ENCODE peak calls at places on chromosomes 6 and 20, in six cellular contexts. L is cardiac muscle cell, K is heart right ventricle, V is DND-41, Z is heart left ventricle, O is left lung. B is an unnamed sample.

GRCh38 chr6:42441661-42442081 is 10.1 kb downstream of the TRERF1 start:
- DNase-seq in V (no peak), Z (no peak), K (no peak), O (no peak), L (peak; percentile 29), B (no peak)

GRCh38 chr6:95496769-95497426 is 80.4 kb upstream of the MANEA start:
- DNase-seq in V (no peak), Z (no peak), K (no peak), O (peak; percentile 62), L (no peak), B (no peak)

GRCh38 chr6:25405442-25405841 is 126.3 kb downstream of the CARMIL1 start:
- DNase-seq in Z (no peak), L (no peak), V (no peak), K (no peak), O (no peak), B (no peak)

GRCh38 chr6:64013061-64013410 is 377.4 kb downstream of the PHF3 start:
- DNase-seq in O (no peak), V (no peak), Z (no peak), K (no peak), L (no peak), B (no peak)

GRCh38 chr6:141029908-141030307 is 1102.8 kb upstream of the GJE1 start:
- DNase-seq in L (no peak), O (no peak), K (no peak), Z (no peak), V (no peak), B (no peak)

GRCh38 chr6:139370047-139370706 is 4.3 kb downstream of the CITED2 start:
- DNase-seq in V (no peak), K (no peak), Z (no peak), O (no peak), L (peak; percentile 70), B (no peak)

GRCh38 chr6:123276439-123277045 is 280.5 kb downstream of the CLVS2 start:
- DNase-seq in O (no peak), V (no peak), L (no peak), K (no peak), Z (no peak), B (no peak)

GRCh38 chr6:148842631-148843030 is 95.8 kb downstream of the UST start:
- DNase-seq in V (no peak), O (no peak), Z (no peak), L (no peak), K (no peak), B (no peak)

GRCh38 chr6:105191351-105191750 is 11.5 kb upstream of the POPDC3 start:
- DNase-seq in L (no peak), K (no peak), O (no peak), V (no peak), Z (no peak), B (no peak)

GRCh38 chr6:36595168-36595818 is 1.1 kb downstream of the SRSF3 start:
- DNase-seq in L (peak; percentile 53), O (no peak), Z (no peak), V (peak; percentile 44), K (peak; percentile 66), B (no peak)

GRCh38 chr6:99305021-99305554 is 44.4 kb downstream of the FAXC start:
- DNase-seq in V (no peak), Z (no peak), L (no peak), O (no peak), K (no peak), B (no peak)

GRCh38 chr20:11949711-11950110 is 32.0 kb downstream of the BTBD3 start:
- DNase-seq in Z (no peak), V (no peak), O (no peak), L (no peak), K (no peak), B (no peak)

GRCh38 chr6:82362868-82363267 is 749 bp upstream of the TPBG start:
- DNase-seq in Z (no peak), L (no peak), O (no peak), V (no peak), K (peak; percentile 10), B (no peak)

GRCh38 chr20:61260905-61261304 is 8.8 kb downstream of the CDH4 start:
- DNase-seq in O (no peak), L (peak; percentile 23), K (no peak), V (no peak), Z (no peak), B (no peak)

DNA sequence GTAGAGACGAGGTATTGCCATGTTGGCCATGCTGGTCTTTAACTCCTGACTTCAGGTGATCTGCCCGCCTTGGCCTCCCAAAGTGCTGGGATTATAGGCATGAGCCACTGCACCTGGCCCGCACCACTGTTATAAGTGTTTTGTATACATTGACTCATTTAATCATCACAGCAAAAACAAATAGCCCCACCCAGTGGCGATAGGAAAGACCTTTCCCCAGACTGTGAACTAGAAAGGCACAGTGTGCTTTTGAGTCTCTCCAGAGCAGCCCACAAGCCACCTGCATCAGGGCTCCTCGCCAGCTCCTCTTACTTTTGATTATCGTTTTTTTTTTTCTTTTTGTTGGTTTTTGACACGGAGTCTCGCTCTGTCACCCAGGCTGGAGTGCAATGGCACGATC is 27.9 kb upstream of the ZFP64 start:
- DNase-seq in Z (no peak), K (no peak), V (no peak), L (no peak), O (no peak), B (no peak)
- TF ChIP-seq CTCF in Z (no peak), K (no peak), V (peak; percentile 18), L (peak; percentile 14), O (no peak), B (no peak)

GRCh38 chr6:4294636-4295035 is 159.3 kb upstream of the ECI2 start:
- DNase-seq in V (no peak), L (no peak), K (no peak), Z (no peak), O (no peak), B (no peak)

GRCh38 chr6:4296552-4296951 is 161.2 kb upstream of the ECI2 start:
- DNase-seq in O (no peak), Z (no peak), V (no peak), L (no peak), K (no peak), B (no peak)

GRCh38 chr6:4295789-4296165 is 160.4 kb upstream of the ECI2 start:
- DNase-seq in L (no peak), O (no peak), K (no peak), V (no peak), Z (no peak), B (no peak)

GRCh38 chr6:4297348-4297747 is 162.0 kb upstream of the ECI2 start:
- DNase-seq in L (no peak), Z (no peak), V (no peak), K (no peak), O (no peak), B (no peak)

GRCh38 chr6:4295058-4295788 is 159.8 kb upstream of the ECI2 start:
- DNase-seq in V (no peak), L (no peak), K (no peak), Z (no peak), O (no peak), B (no peak)
- H3K27ac ChIP-seq in V (no peak overlapping the region), L (no peak overlapping the region), K (no peak overlapping the region), Z (no peak overlapping the region), O (no peak overlapping the region), B (no peak overlapping the region)

GRCh38 chr6:144411506-144412165 is 126.5 kb downstream of the UTRN start:
- DNase-seq in O (no peak), V (no peak), Z (no peak), L (no peak), K (no peak), B (no peak)
- H3K4me1 ChIP-seq in O (peaks cover 6% of the 10 kb centered on the region), V (peaks cover 4% of the 10 kb centered on the region), Z (peaks cover 50% of the 10 kb centered on the region), L (no peaks in the 10 kb centered on the region), K (peaks cover 60% of the 10 kb centered on the region), B (peaks cover 8% of the 10 kb centered on the region)

GRCh38 chr6:43799671-43800623 is 29.9 kb downstream of the VEGFA start:
- DNase-seq in L (no peak), O (no peak), Z (no peak), V (peak; percentile 55), K (no peak), B (no peak)

GRCh38 chr6:43803055-43803782 is 33.2 kb downstream of the VEGFA start:
- DNase-seq in O (no peak), L (no peak), K (no peak), Z (no peak), V (no peak), B (no peak)

GRCh38 chr6:43801489-43802181 is 31.6 kb downstream of the VEGFA start:
- DNase-seq in K (no peak), L (no peak), V (no peak), O (no peak), Z (no peak), B (no peak)

GRCh38 chr6:43798688-43799444 is 28.9 kb downstream of the VEGFA start:
- DNase-seq in K (peak; percentile 73), V (no peak), O (peak; percentile 93), Z (peak; percentile 92), L (peak; percentile 74), B (no peak)

DNA sequence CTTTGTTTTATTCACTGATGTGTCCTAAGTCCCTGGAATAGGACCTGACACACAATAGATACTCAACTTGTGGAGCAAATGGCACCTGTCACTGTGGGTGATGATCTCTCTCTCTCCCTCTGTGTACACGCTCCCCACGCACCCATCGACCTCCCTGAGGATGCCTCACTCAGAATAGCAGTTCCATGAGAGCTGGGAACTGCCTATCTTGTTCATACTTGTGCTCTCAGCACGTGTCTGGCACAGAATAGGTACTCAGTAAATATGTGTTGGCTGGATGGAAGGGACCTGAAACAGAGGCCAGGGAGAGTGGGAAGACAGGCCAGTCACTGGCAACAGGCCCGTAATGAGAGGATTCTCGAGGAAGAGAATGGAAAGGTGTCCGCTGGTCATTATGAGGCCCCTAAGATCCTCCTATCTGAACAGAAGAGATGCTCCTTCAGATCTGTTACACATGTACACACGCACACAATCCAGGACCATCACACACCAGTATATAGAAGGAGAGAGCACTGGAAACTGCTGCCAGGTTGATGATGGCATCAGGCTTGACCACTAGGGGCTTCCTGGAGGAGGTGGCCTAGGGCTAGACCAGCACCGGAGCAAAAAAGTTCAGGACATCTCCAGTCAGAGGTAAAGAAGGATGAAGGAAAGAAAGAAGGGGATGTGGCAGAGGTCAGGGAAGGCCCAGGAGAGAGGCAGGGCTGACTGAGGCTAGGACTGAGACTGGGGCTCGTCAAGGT is 30.9 kb downstream of the VEGFA start:
- DNase-seq in V (no peak), Z (no peak), L (no peak), O (no peak), K (no peak), B (no peak)
- TF ChIP-seq CTCF in V (no peak), Z (no peak), L (no peak), O (no peak), K (no peak), B (no peak)

GRCh38 chr6:1449896-1450295 is 60.5 kb downstream of the FOXF2 start:
- DNase-seq in O (no peak), V (no peak), Z (no peak), L (no peak), K (no peak), B (no peak)
- H3K27ac ChIP-seq in O (no peak overlapping the region), V (no peak overlapping the region), Z (no peak overlapping the region), L (no peak overlapping the region), K (no peak overlapping the region), B (no peak overlapping the region)